ENCODE peak calls at places on chromosomes 11 and 22, in five cellular contexts. W is HCT116, Z is GM23338, T is A549, B is SK-N-SH. O is an unnamed sample.

GRCh38 chr22:50015451-50016307 is 3.1 kb upstream of the IL17REL start:
- DNase-seq in W (no peak), Z (no peak), T (no peak), B (peak), O (no peak)

GRCh38 chr11:115716080-115716479 is 211.9 kb upstream of the CADM1 start:
- DNase-seq in W (no peak), Z (no peak), T (no peak), B (no peak), O (no peak)

GRCh38 chr11:134151083-134151747 is 72.6 kb downstream of the NCAPD3 start:
- DNase-seq in W (no peak), Z (no peak), T (no peak), B (no peak), O (no peak)

GRCh38 chr11:87722756-87723599 is 452.3 kb downstream of the RAB38 start:
- DNase-seq in W (no peak), Z (peak), T (no peak), B (peak), O (peak)

GRCh38 chr11:58609723-58610122 is 12.7 kb upstream of the CNTF start:
- DNase-seq in W (no peak), Z (no peak), T (no peak), B (no peak), O (no peak)

GRCh38 chr22:37178350-37179125 is 9.5 kb downstream of the C1QTNF6 start:
- DNase-seq in W (no peak), Z (no peak), T (no peak), B (no peak), O (no peak)

GRCh38 chr22:35914665-35915476 is 113.8 kb downstream of the RBFOX2 start:
- DNase-seq in W (peak), Z (peak), T (peak), B (peak), O (peak)

GRCh38 chr11:120995184-120995583 is 28.7 kb upstream of the TBCEL start:
- DNase-seq in W (no peak), Z (no peak), T (no peak), B (no peak), O (no peak)

GRCh38 chr11:71477637-71478011 is 24.6 kb downstream of the NADSYN1 start:
- DNase-seq in W (no peak), Z (peak), T (no peak), B (no peak), O (no peak)

GRCh38 chr11:63839508-63840355 is 822 bp downstream of the MARK2 start:
- DNase-seq in W (no peak), Z (peak), T (no peak), B (no peak), O (no peak)

GRCh38 chr11:121931748-121932352 is 184.2 kb downstream of the BLID start:
- DNase-seq in W (no peak), Z (no peak), T (no peak), B (no peak), O (no peak)

GRCh38 chr11:40280161-40281054 is 1179.0 kb downstream of the LRRC4C start:
- DNase-seq in W (no peak), Z (peak), T (no peak), B (no peak), O (no peak)

GRCh38 chr11:129861702-129862107 is 33.7 kb downstream of the NFRKB start:
- DNase-seq in W (peak), Z (peak), T (peak), B (no peak), O (peak)

GRCh38 chr11:67369801-67370284 is 3.6 kb downstream of the CLCF1 start:
- DNase-seq in W (no peak), Z (no peak), T (no peak), B (no peak), O (no peak)
- H3K4me3 ChIP-seq in W (no peak), Z (no peak), T (peak), B (no peak), O (no peak)

GRCh38 chr22:43528601-43529360 is 117.0 kb downstream of the MPPED1 start:
- DNase-seq in W (no peak), Z (no peak), T (no peak), B (no peak), O (no peak)

GRCh38 chr22:43526951-43527350 is 115.1 kb downstream of the MPPED1 start:
- DNase-seq in W (no peak), Z (no peak), T (no peak), B (no peak), O (no peak)

GRCh38 chr22:43529954-43530863 is 118.4 kb downstream of the MPPED1 start:
- DNase-seq in W (no peak), Z (no peak), T (no peak), B (no peak), O (no peak)

GRCh38 chr22:43529461-43529860 is 117.6 kb downstream of the MPPED1 start:
- DNase-seq in W (no peak), Z (no peak), T (no peak), B (no peak), O (no peak)

GRCh38 chr22:43526117-43526655 is 114.4 kb downstream of the MPPED1 start:
- DNase-seq in W (no peak), Z (no peak), T (no peak), B (no peak), O (no peak)
- TF ChIP-seq REST in W (no peak), Z (no peak), T (no peak), B (no peak), O (no peak)

GRCh38 chr11:93411705-93412104 is 81.2 kb downstream of the DEUP1 start:
- DNase-seq in W (no peak), Z (no peak), T (no peak), B (no peak), O (no peak)
- H3K4me3 ChIP-seq in W (no peak), Z (no peak), T (no peak), B (no peak), O (no peak)

GRCh38 chr11:91796999-91797398 is 427.6 kb upstream of the FAT3 start:
- DNase-seq in W (no peak), Z (no peak), T (peak), B (no peak), O (no peak)
- TF ChIP-seq REST in W (no peak), Z (no peak), T (no peak), B (no peak), O (no peak)

GRCh38 chr22:30919973-30920372 is 48.6 kb downstream of the MORC2 start:
- DNase-seq in W (no peak), Z (no peak), T (no peak), B (no peak), O (no peak)

GRCh38 chr22:30921108-30921507 is 47.5 kb downstream of the MORC2 start:
- DNase-seq in W (no peak), Z (no peak), T (no peak), B (peak), O (no peak)

GRCh38 chr22:30922151-30922611 is 46.4 kb downstream of the MORC2 start:
- DNase-seq in W (no peak), Z (peak), T (no peak), B (peak), O (peak)

GRCh38 chr22:30918761-30919160 is 49.8 kb downstream of the MORC2 start:
- DNase-seq in W (no peak), Z (no peak), T (no peak), B (no peak), O (no peak)

GRCh38 chr22:30920407-30920806 is 48.2 kb downstream of the MORC2 start:
- DNase-seq in W (peak), Z (peak), T (peak), B (peak), O (peak)
- H3K4me3 ChIP-seq in W (no peak), Z (no peak), T (no peak), B (no peak), O (no peak)

GRCh38 chr11:124724854-124725718 is 14.7 kb upstream of the NRGN start:
- DNase-seq in W (no peak), Z (no peak), T (no peak), B (no peak), O (no peak)
- TF ChIP-seq REST in W (no peak), Z (no peak), T (no peak), B (no peak), O (no peak)

DNA sequence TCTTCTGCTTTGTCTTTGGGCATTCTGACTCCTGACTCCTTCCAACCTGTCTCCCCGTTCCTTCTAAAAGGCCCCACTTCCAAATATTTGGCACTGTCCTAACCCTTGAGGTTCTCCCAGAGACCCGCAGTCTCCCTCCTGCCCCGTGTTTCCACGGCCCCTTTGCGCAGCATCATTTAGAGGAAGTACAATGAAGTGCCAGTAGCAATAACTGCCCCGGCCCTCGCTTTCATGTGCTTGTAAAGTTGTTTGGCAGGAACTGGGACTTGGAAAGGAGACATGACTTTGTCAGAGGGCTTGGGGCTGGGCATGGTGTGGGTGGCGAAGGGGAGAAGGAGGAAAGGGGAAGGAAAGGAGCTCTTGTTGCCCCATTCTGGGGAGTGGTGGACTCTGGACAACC is 2.6 kb downstream of the CD44 start:
- DNase-seq in W (no peak), Z (no peak), T (no peak), B (no peak), O (no peak)
- H3K4me3 ChIP-seq in W (peak), Z (no peak), T (peak), B (peak), O (peak)